ENCODE peak calls at places on chromosomes 16 and 17, in five cellular contexts. S, T, M, D and Z are unnamed samples.
A peak's percentile ranks its signal among the peaks of the same experiment; 100 is the strongest.

GRCh38 chr16:10189861-10190390 is 7.7 kb upstream of the GRIN2A start:
- DNase-seq in S (no peak), D (no peak), T (no peak), M (no peak), Z (no peak)

GRCh38 chr16:55376567-55377167 is 52.7 kb downstream of the IRX6 start:
- DNase-seq in D (no peak), M (no peak), S (no peak), T (no peak), Z (no peak)

GRCh38 chr17:27741971-27742370 is 58.4 kb downstream of the NOS2 start:
- DNase-seq in T (no peak), M (no peak), D (no peak), S (no peak), Z (no peak)

GRCh38 chr17:73340093-73340596 is 28.3 kb upstream of the CDC42EP4 start:
- DNase-seq in S (peak; percentile 90), T (no peak), M (no peak), D (no peak), Z (no peak)

GRCh38 chr17:50051082-50051576 is 4.8 kb upstream of the ITGA3 start:
- DNase-seq in S (peak; percentile 78), D (no peak), M (no peak), T (no peak), Z (peak; percentile 35)

GRCh38 chr16:72723781-72724180 is 324.1 kb downstream of the ZFHX3 start:
- DNase-seq in T (no peak), S (no peak), D (no peak), M (no peak), Z (no peak)

GRCh38 chr16:72760581-72760980 is 287.3 kb downstream of the ZFHX3 start:
- DNase-seq in S (no peak), M (peak; percentile 31), T (no peak), D (no peak), Z (no peak)

GRCh38 chr17:19714542-19715411 is 1.6 kb downstream of the SLC47A2 start:
- DNase-seq in S (no peak), M (no peak), T (peak; percentile 71), D (no peak), Z (no peak)

GRCh38 chr16:53960050-53960812 is 256.3 kb downstream of the FTO start:
- DNase-seq in M (no peak), S (no peak), T (no peak), D (no peak), Z (no peak)

GRCh38 chr17:37700881-37701280 is 44.0 kb downstream of the HNF1B start:
- DNase-seq in M (peak; percentile 28), D (no peak), S (no peak), T (no peak), Z (no peak)

GRCh38 chr17:56108811-56109284 is 44.4 kb upstream of the ANKFN1 start:
- DNase-seq in S (no peak), T (no peak), M (no peak), D (no peak), Z (no peak)

GRCh38 chr17:1592751-1593629 is 30.4 kb upstream of the PITPNA start:
- DNase-seq in S (no peak), M (no peak), D (peak; percentile 24), T (peak; percentile 62), Z (peak; percentile 90)

GRCh38 chr17:76968707-76969597 is 100.7 kb downstream of the MGAT5B start:
- DNase-seq in S (no peak), M (peak; percentile 90), T (peak; percentile 94), D (peak; percentile 31), Z (peak; percentile 58)

GRCh38 chr17:57486416-57486815 is 230.1 kb downstream of the MSI2 start:
- DNase-seq in T (no peak), D (no peak), M (no peak), S (no peak), Z (no peak)

GRCh38 chr17:58046230-58047094 is 36.8 kb upstream of the DYNLL2 start:
- DNase-seq in M (no peak), D (no peak), T (peak; percentile 73), S (no peak), Z (no peak)

GRCh38 chr17:2755941-2756724 is 6.7 kb upstream of the CCDC92B start:
- DNase-seq in S (peak; percentile 3), M (no peak), D (no peak), T (peak; percentile 93), Z (no peak)

GRCh38 chr17:5281814-5282638 is at the start of gene RABEP1:
- DNase-seq in M (peak; percentile 89), T (peak; percentile 98), D (peak; percentile 93), S (peak; percentile 81), Z (peak; percentile 89)

GRCh38 chr16:3456374-3456773 is 12.9 kb downstream of the NAA60 start:
- DNase-seq in T (no peak), S (no peak), M (no peak), D (no peak), Z (no peak)

GRCh38 chr17:62824290-62825135 is 16.4 kb upstream of the MARCHF10 start:
- DNase-seq in D (no peak), S (peak; percentile 91), T (peak; percentile 77), M (no peak), Z (no peak)

GRCh38 chr17:27982688-27983087 is 59.8 kb upstream of the NLK start:
- DNase-seq in T (no peak), M (no peak), D (no peak), S (no peak), Z (no peak)

GRCh38 chr17:17849147-17849820 is 12.5 kb upstream of the SREBF1 start:
- DNase-seq in S (peak; percentile 43), T (no peak), D (peak; percentile 83), M (no peak), Z (peak; percentile 52)

GRCh38 chr17:73474370-73474988 is 162.7 kb upstream of the CDC42EP4 start:
- DNase-seq in T (no peak), S (peak; percentile 80), D (no peak), M (peak; percentile 94), Z (no peak)

GRCh38 chr17:27802962-27803680 is 2.8 kb upstream of the NOS2 start:
- DNase-seq in D (no peak), M (no peak), S (no peak), T (no peak), Z (no peak)

GRCh38 chr16:49502136-49502881 is 128.7 kb downstream of the C16orf78 start:
- DNase-seq in T (no peak), D (no peak), M (no peak), S (no peak), Z (no peak)

GRCh38 chr17:12605222-12605621 is 60.5 kb upstream of the MYOCD start:
- DNase-seq in M (no peak), T (no peak), S (peak; percentile 71), D (no peak), Z (no peak)

GRCh38 chr16:87628940-87629339 is 26.6 kb downstream of the JPH3 start:
- DNase-seq in T (no peak), D (no peak), S (peak; percentile 16), M (no peak), Z (no peak)

GRCh38 chr17:6712058-6712853 is 913 bp downstream of the SLC13A5 start:
- DNase-seq in D (no peak), S (no peak), T (peak; percentile 90), M (no peak), Z (no peak)

GRCh38 chr17:64327201-64327930 is 63.3 kb downstream of the PECAM1 start:
- DNase-seq in T (no peak), S (no peak), M (no peak), D (no peak), Z (no peak)

GRCh38 chr17:14269473-14269872 is 31.4 kb upstream of the HS3ST3B1 start:
- DNase-seq in D (no peak), S (no peak), M (no peak), T (no peak), Z (no peak)

GRCh38 chr16:83137894-83138293 is 511.1 kb downstream of the CDH13 start:
- DNase-seq in M (no peak), D (no peak), S (no peak), T (no peak), Z (no peak)

GRCh38 chr16:54742436-54742835 is 188.2 kb upstream of the IRX5 start:
- DNase-seq in T (no peak), S (no peak), D (no peak), M (no peak), Z (no peak)

GRCh38 chr17:40034426-40035161 is 19.4 kb downstream of the CSF3 start:
- DNase-seq in D (no peak), T (no peak), S (no peak), M (no peak), Z (no peak)

GRCh38 chr16:503150-504071 is 24.1 kb upstream of the CAPN15 start:
- DNase-seq in T (no peak), M (no peak), S (no peak), D (no peak), Z (no peak)

GRCh38 chr16:23629516-23629915 is 11.6 kb downstream of the PALB2 start:
- DNase-seq in S (no peak), T (no peak), M (no peak), D (no peak), Z (no peak)

DNA sequence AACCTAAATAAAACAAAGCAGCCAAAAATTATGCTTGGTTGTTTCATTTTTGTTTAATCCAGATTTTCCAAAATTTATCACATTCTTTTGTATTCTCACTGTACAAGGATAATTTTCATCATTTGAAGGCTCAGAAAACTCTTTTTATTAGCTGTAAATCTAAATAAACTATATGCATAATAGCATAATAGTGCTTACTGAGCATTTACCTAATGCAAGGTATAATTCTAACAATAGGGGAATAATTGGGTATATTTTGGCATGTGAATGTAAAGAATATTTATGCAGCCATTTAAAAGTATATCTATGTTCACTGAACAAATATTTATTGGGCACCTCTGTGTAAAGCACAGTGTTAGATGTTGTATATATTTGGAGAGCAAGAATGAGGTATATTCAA is 17.0 kb downstream of the PALB2 start:
- DNase-seq in S (no peak), M (no peak), D (no peak), T (no peak), Z (no peak)
- H3K36me3 ChIP-seq in S (peaks cover 43% of the 10 kb centered on the region), M (peaks cover 66% of the 10 kb centered on the region), D (peaks cover 30% of the 10 kb centered on the region), T (peaks cover 16% of the 10 kb centered on the region), Z (peaks cover 7% of the 10 kb centered on the region)

DNA sequence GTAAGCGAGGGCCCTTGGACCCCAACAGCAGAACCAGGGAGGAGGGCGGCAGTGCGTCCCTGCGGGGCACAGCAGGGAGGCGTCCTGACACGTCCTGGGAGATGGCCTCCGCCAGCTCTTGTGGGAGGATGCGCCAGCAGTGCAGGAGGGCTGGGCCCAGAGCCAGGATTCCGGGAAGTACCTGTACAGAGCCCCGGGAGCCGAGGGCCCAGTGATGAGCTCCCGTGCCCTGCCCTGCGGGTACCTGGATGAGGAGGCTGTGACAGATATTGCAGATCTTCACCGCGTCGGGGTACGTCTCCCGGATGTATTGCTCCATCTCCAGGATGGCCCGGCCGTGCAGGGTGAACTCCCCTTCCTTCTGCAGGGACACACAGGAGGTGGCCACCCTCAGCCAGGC is 23.1 kb downstream of the KDM8 start:
- DNase-seq in S (no peak), T (no peak), D (no peak), M (no peak), Z (no peak)
- H3K36me3 ChIP-seq in S (peaks cover 3% of the 10 kb centered on the region), T (no peaks in the 10 kb centered on the region), D (no peaks in the 10 kb centered on the region), M (no peaks in the 10 kb centered on the region), Z (peaks cover 13% of the 10 kb centered on the region)

DNA sequence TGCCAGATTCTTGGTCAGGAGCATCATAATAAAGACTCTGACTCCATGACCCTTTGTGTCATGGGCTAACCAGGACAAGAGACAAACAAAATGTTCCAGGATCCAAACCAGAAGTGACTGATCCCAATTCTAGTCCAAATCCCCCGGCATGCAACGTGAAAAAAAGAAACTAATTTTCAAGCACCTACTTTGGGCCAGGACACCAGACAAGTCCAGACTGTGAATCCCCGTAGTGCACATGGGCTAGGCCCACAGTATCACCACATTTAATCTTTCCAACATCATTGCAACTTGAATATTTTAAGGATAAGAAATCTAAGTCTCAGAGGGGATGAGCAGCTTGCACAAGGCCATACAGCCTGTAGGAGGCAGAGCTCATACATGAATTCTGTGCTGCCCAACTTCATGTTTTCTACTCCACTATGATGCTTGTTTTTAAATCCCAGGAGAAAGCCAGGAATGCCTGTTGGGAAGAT is 365.7 kb downstream of the NPIPA8 start:
- DNase-seq in S (no peak), D (no peak), T (peak; percentile 47), M (no peak), Z (no peak)
- H3K36me3 ChIP-seq in S (no peaks in the 10 kb centered on the region), D (no peaks in the 10 kb centered on the region), T (no peaks in the 10 kb centered on the region), M (no peaks in the 10 kb centered on the region), Z (no peaks in the 10 kb centered on the region)

GRCh38 chr16:23494188-23494587 is 16.1 kb downstream of the GGA2 start:
- DNase-seq in S (no peak), D (no peak), T (no peak), M (no peak), Z (no peak)
- H3K36me3 ChIP-seq in S (peaks cover 24% of the 10 kb centered on the region), D (peaks cover 51% of the 10 kb centered on the region), T (peaks cover 19% of the 10 kb centered on the region), M (peaks cover 62% of the 10 kb centered on the region), Z (peaks cover 29% of the 10 kb centered on the region)